ENCODE peak calls at places on chromosomes 11 and 22, in four cellular contexts. One of them, this sample, is unnamed.

GRCh38 chr11:34262601-34263081 is 95.2 kb downstream of the ABTB2 start:
- DNase-seq in IMR-90: no peak
- DNase-seq in tibial nerve: no peak
- DNase-seq in stomach: no peak
- DNase-seq in this sample: no peak

GRCh38 chr11:102306817-102307814 is 10.2 kb upstream of the BIRC3 start:
- DNase-seq in IMR-90: no peak
- DNase-seq in tibial nerve: no peak
- DNase-seq in stomach: no peak
- DNase-seq in this sample: no peak

GRCh38 chr11:6468712-6469495 is 4.8 kb downstream of the TRIM3 start:
- DNase-seq in IMR-90: peak
- DNase-seq in tibial nerve: peak
- DNase-seq in stomach: peak
- DNase-seq in this sample: no peak

GRCh38 chr11:71076525-71077304 is 175.7 kb downstream of the SHANK2 start:
- DNase-seq in IMR-90: no peak
- DNase-seq in tibial nerve: no peak
- DNase-seq in stomach: no peak
- DNase-seq in this sample: no peak

GRCh38 chr22:42086051-42086450 is 4.5 kb downstream of the NDUFA6 start:
- DNase-seq in IMR-90: no peak
- DNase-seq in tibial nerve: no peak
- DNase-seq in stomach: no peak
- DNase-seq in this sample: no peak

GRCh38 chr11:88414385-88414861 is 76.9 kb upstream of the CTSC start:
- DNase-seq in IMR-90: peak
- DNase-seq in tibial nerve: no peak
- DNase-seq in stomach: no peak
- DNase-seq in this sample: no peak

GRCh38 chr22:24521791-24522245 is 26.7 kb downstream of the UPB1 start:
- DNase-seq in IMR-90: peak
- DNase-seq in tibial nerve: no peak
- DNase-seq in stomach: peak
- DNase-seq in this sample: no peak

GRCh38 chr22:28426346-28427132 is 253.1 kb downstream of the TTC28 start:
- DNase-seq in IMR-90: peak
- DNase-seq in tibial nerve: no peak
- DNase-seq in stomach: no peak
- DNase-seq in this sample: no peak

GRCh38 chr22:48579035-48579914 is 1248.4 kb downstream of the BRD1 start:
- DNase-seq in IMR-90: no peak
- DNase-seq in tibial nerve: no peak
- DNase-seq in stomach: no peak
- DNase-seq in this sample: no peak

GRCh38 chr11:587978-588380 is 11.7 kb downstream of the PHRF1 start:
- DNase-seq in IMR-90: peak
- DNase-seq in tibial nerve: no peak
- DNase-seq in stomach: no peak
- DNase-seq in this sample: no peak

GRCh38 chr11:131973017-131973416 is 602.6 kb downstream of the NTM start:
- DNase-seq in IMR-90: no peak
- DNase-seq in tibial nerve: no peak
- DNase-seq in stomach: no peak
- DNase-seq in this sample: no peak

GRCh38 chr11:105734422-105734821 is 124.5 kb downstream of the GRIA4 start:
- DNase-seq in IMR-90: no peak
- DNase-seq in tibial nerve: no peak
- DNase-seq in stomach: no peak
- DNase-seq in this sample: no peak

GRCh38 chr11:60924110-60924905 is at the start of gene TMEM132A:
- DNase-seq in IMR-90: peak
- DNase-seq in tibial nerve: no peak
- DNase-seq in stomach: peak
- DNase-seq in this sample: no peak

GRCh38 chr11:27158763-27159679 is 118.4 kb downstream of the BBOX1 start:
- DNase-seq in IMR-90: peak
- DNase-seq in tibial nerve: peak
- DNase-seq in stomach: peak
- DNase-seq in this sample: no peak

GRCh38 chr22:40204331-40205116 is 26.8 kb downstream of the TNRC6B start:
- DNase-seq in IMR-90: peak
- DNase-seq in tibial nerve: no peak
- DNase-seq in stomach: no peak
- DNase-seq in this sample: no peak

GRCh38 chr11:125871391-125872137 is 15.9 kb upstream of the HYLS1 start:
- DNase-seq in IMR-90: peak
- DNase-seq in tibial nerve: no peak
- DNase-seq in stomach: peak
- DNase-seq in this sample: no peak

GRCh38 chr11:75773595-75774353 is 5.2 kb downstream of the DGAT2 start:
- DNase-seq in IMR-90: no peak
- DNase-seq in tibial nerve: no peak
- DNase-seq in stomach: no peak
- DNase-seq in this sample: no peak
- H3K27ac ChIP-seq in IMR-90: no peak
- H3K27ac ChIP-seq in tibial nerve: no peak
- H3K27ac ChIP-seq in stomach: no peak
- H3K27ac ChIP-seq in this sample: peak

GRCh38 chr22:29641052-29641780 is 37.8 kb downstream of the NF2 start:
- DNase-seq in IMR-90: peak
- DNase-seq in tibial nerve: no peak
- DNase-seq in stomach: no peak
- DNase-seq in this sample: no peak
- TF ChIP-seq POLR2A in IMR-90: no peak
- TF ChIP-seq POLR2A in tibial nerve: no peak
- TF ChIP-seq POLR2A in stomach: no peak
- TF ChIP-seq POLR2A in this sample: no peak

DNA sequence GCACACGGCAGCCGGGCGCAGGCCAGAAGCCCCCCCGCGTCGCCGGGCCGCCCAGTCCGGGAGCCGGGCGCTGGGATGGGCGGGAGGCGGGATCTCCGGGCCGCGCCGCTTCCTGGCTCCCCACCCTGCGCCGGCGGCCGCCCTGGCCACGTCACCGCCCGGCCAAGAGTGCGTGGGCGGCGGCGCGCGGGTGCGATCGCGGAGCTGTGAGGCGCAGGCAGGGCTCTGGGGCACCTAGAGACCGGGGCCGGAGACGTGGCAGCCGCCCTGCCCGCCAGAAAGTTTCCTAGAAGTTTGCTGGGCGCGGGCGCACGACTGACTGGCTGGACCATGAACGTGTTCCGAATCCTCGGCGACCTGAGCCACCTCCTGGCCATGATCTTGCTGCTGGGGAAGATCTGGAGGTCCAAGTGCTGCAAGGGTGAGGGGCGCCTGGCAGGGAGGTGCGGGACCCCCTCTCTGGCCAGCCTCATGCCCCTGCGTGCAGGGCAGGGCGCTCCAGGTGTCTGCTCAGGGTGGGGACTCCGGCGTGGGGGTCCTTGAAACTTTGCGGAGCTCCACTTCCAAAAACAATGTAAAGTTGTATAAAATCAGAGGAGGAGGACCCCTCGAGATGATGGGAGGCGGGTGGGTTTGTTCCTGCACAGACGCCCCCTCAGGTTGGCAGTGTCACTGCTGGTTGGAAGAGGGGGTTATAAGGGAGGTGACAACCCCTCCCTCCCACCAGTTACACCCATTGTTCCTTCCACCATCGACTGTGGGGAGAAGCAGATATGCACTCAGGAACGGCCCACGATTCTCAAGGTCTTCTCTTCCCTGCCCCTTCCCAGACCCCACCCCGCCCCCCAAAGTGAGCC is at the start of gene KDELR3:
- DNase-seq in IMR-90: peak
- DNase-seq in tibial nerve: peak
- DNase-seq in stomach: peak
- DNase-seq in this sample: no peak
- TF ChIP-seq CTCF in IMR-90: peak
- TF ChIP-seq CTCF in tibial nerve: no peak
- TF ChIP-seq CTCF in stomach: no peak
- TF ChIP-seq CTCF in this sample: no peak

GRCh38 chr11:117690484-117691205 is 106.4 kb downstream of the DSCAML1 start:
- DNase-seq in IMR-90: no peak
- DNase-seq in tibial nerve: no peak
- DNase-seq in stomach: no peak
- DNase-seq in this sample: no peak

GRCh38 chr11:117691501-117691900 is 105.5 kb downstream of the DSCAML1 start:
- DNase-seq in IMR-90: no peak
- DNase-seq in tibial nerve: no peak
- DNase-seq in stomach: no peak
- DNase-seq in this sample: no peak

GRCh38 chr11:117688255-117688797 is 108.7 kb downstream of the DSCAML1 start:
- DNase-seq in IMR-90: no peak
- DNase-seq in tibial nerve: no peak
- DNase-seq in stomach: no peak
- DNase-seq in this sample: no peak

GRCh38 chr11:117693344-117693743 is 103.7 kb downstream of the DSCAML1 start:
- DNase-seq in IMR-90: no peak
- DNase-seq in tibial nerve: no peak
- DNase-seq in stomach: no peak
- DNase-seq in this sample: no peak

GRCh38 chr11:117691206-117691490 is 105.9 kb downstream of the DSCAML1 start:
- DNase-seq in IMR-90: no peak
- DNase-seq in tibial nerve: no peak
- DNase-seq in stomach: no peak
- DNase-seq in this sample: no peak
- H3K27ac ChIP-seq in IMR-90: no peak
- H3K27ac ChIP-seq in tibial nerve: no peak
- H3K27ac ChIP-seq in stomach: no peak
- H3K27ac ChIP-seq in this sample: no peak

GRCh38 chr11:129910360-129910759 is 15.0 kb upstream of the NFRKB start:
- DNase-seq in IMR-90: no peak
- DNase-seq in tibial nerve: no peak
- DNase-seq in stomach: no peak
- DNase-seq in this sample: no peak
- TF ChIP-seq POLR2A in IMR-90: no peak
- TF ChIP-seq POLR2A in tibial nerve: no peak
- TF ChIP-seq POLR2A in stomach: no peak
- TF ChIP-seq POLR2A in this sample: no peak

GRCh38 chr11:46836431-46836830 is 9.6 kb downstream of the CKAP5 start:
- DNase-seq in IMR-90: no peak
- DNase-seq in tibial nerve: no peak
- DNase-seq in stomach: no peak
- DNase-seq in this sample: no peak

GRCh38 chr11:46838501-46838900 is 7.6 kb downstream of the CKAP5 start:
- DNase-seq in IMR-90: no peak
- DNase-seq in tibial nerve: no peak
- DNase-seq in stomach: no peak
- DNase-seq in this sample: no peak

GRCh38 chr11:46837860-46838259 is 8.2 kb downstream of the CKAP5 start:
- DNase-seq in IMR-90: no peak
- DNase-seq in tibial nerve: no peak
- DNase-seq in stomach: no peak
- DNase-seq in this sample: no peak

GRCh38 chr11:46827995-46828394 is 18.1 kb downstream of the CKAP5 start:
- DNase-seq in IMR-90: peak
- DNase-seq in tibial nerve: no peak
- DNase-seq in stomach: no peak
- DNase-seq in this sample: no peak

GRCh38 chr11:46832511-46833214 is 13.4 kb downstream of the CKAP5 start:
- DNase-seq in IMR-90: no peak
- DNase-seq in tibial nerve: no peak
- DNase-seq in stomach: no peak
- DNase-seq in this sample: no peak
- TF ChIP-seq CTCF in IMR-90: no peak
- TF ChIP-seq CTCF in tibial nerve: no peak
- TF ChIP-seq CTCF in stomach: no peak
- TF ChIP-seq CTCF in this sample: no peak

GRCh38 chr11:64083681-64084080 is 48.0 kb downstream of the FLRT1 start:
- DNase-seq in IMR-90: no peak
- DNase-seq in tibial nerve: no peak
- DNase-seq in stomach: no peak
- DNase-seq in this sample: no peak
- H3K27ac ChIP-seq in IMR-90: no peak
- H3K27ac ChIP-seq in tibial nerve: peak
- H3K27ac ChIP-seq in stomach: no peak
- H3K27ac ChIP-seq in this sample: no peak

DNA sequence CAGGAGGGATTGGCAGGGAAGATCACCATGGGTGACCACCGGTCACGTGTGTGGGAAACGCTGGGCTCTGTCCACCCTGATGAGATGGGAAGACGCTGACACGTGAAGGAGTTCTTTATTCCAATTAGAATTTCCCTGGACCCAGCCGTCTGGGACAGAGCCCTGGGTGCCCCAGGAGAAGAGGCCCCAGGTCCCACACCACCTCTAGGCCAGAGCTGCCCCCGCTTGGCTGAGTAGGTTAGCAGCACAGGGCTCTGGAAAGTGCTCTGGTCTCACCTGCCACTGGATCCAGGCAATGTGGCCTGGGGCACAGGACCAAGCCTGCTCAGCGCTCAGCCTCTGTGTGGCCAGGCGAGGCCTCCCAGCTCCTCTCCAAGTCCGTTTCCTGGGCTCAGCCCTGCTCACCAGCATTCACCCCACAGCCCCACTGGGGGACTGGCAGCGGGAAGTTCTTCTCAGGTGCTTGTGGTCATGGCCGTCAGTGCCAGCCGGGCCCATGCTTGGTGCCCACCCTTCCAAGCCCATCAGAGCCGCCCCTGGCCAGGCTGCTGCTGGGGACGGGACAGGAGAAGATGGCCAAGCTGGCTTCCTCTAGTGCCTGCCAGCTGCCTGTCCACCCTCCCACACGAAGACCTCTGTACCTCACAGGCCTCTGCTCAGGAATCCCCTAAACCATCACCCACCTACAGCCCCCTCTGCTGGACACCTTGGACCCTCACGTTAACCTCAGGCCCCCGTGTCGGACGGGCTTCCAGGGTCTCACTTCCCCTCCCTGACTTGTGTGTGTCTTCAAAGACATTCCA is 62.5 kb upstream of the FGF3 start:
- DNase-seq in IMR-90: no peak
- DNase-seq in tibial nerve: no peak
- DNase-seq in stomach: no peak
- DNase-seq in this sample: no peak
- TF ChIP-seq POLR2A in IMR-90: no peak
- TF ChIP-seq POLR2A in tibial nerve: no peak
- TF ChIP-seq POLR2A in stomach: no peak
- TF ChIP-seq POLR2A in this sample: no peak

GRCh38 chr11:9351321-9351881 is 33.1 kb upstream of the IPO7 start:
- DNase-seq in IMR-90: no peak
- DNase-seq in tibial nerve: no peak
- DNase-seq in stomach: no peak
- DNase-seq in this sample: no peak
- TF ChIP-seq CTCF in IMR-90: no peak
- TF ChIP-seq CTCF in tibial nerve: no peak
- TF ChIP-seq CTCF in stomach: no peak
- TF ChIP-seq CTCF in this sample: no peak

GRCh38 chr22:47015589-47016178 is 253.2 kb downstream of the TBC1D22A start:
- DNase-seq in IMR-90: no peak
- DNase-seq in tibial nerve: no peak
- DNase-seq in stomach: peak
- DNase-seq in this sample: no peak
- H3K27ac ChIP-seq in IMR-90: no peak
- H3K27ac ChIP-seq in tibial nerve: no peak
- H3K27ac ChIP-seq in stomach: no peak
- H3K27ac ChIP-seq in this sample: no peak

This sample was measured in esophagus squamous epithelium.